ENCODE peak calls at places on chromosomes 2 and 18, in nine cellular contexts. One of them, this sample, is unnamed. For H3K9me3, the result is how much of the 10 kb centered on the place peaks cover.

GRCh38 chr2:237640493-237640998 is 13.2 kb downstream of the LRRFIP1 start:
- DNase-seq in CD8-positive, alpha-beta memory T cell: no peak
- DNase-seq in IMR-90: no peak
- DNase-seq in hepatocyte: no peak
- DNase-seq in gastrocnemius medialis: no peak
- DNase-seq in WERI-Rb-1: no peak
- DNase-seq in vagina: no peak
- DNase-seq in heart left ventricle: no peak
- DNase-seq in cardiac muscle cell: no peak
- DNase-seq in this sample: no peak

GRCh38 chr18:8151176-8151575 is 458.1 kb upstream of the RAB12 start:
- DNase-seq in CD8-positive, alpha-beta memory T cell: no peak
- DNase-seq in WERI-Rb-1: no peak
- DNase-seq in vagina: no peak
- DNase-seq in gastrocnemius medialis: no peak
- DNase-seq in IMR-90: peak
- DNase-seq in cardiac muscle cell: no peak
- DNase-seq in heart left ventricle: no peak
- DNase-seq in hepatocyte: no peak
- DNase-seq in this sample: no peak

GRCh38 chr2:206728277-206729199 is 10.3 kb upstream of the DYTN start:
- DNase-seq in WERI-Rb-1: no peak
- DNase-seq in IMR-90: peak
- DNase-seq in CD8-positive, alpha-beta memory T cell: no peak
- DNase-seq in gastrocnemius medialis: no peak
- DNase-seq in heart left ventricle: no peak
- DNase-seq in hepatocyte: no peak
- DNase-seq in vagina: no peak
- DNase-seq in cardiac muscle cell: peak
- DNase-seq in this sample: no peak

GRCh38 chr2:134976074-134976702 is 57.6 kb downstream of the CCNT2 start:
- DNase-seq in gastrocnemius medialis: no peak
- DNase-seq in hepatocyte: no peak
- DNase-seq in IMR-90: no peak
- DNase-seq in CD8-positive, alpha-beta memory T cell: no peak
- DNase-seq in vagina: no peak
- DNase-seq in WERI-Rb-1: no peak
- DNase-seq in heart left ventricle: no peak
- DNase-seq in cardiac muscle cell: peak
- DNase-seq in this sample: no peak

GRCh38 chr2:23616630-23617029 is 231.7 kb downstream of the KLHL29 start:
- DNase-seq in CD8-positive, alpha-beta memory T cell: no peak
- DNase-seq in IMR-90: no peak
- DNase-seq in heart left ventricle: no peak
- DNase-seq in vagina: no peak
- DNase-seq in cardiac muscle cell: no peak
- DNase-seq in WERI-Rb-1: no peak
- DNase-seq in gastrocnemius medialis: no peak
- DNase-seq in hepatocyte: no peak
- DNase-seq in this sample: no peak

GRCh38 chr2:109217362-109218086 is 88.5 kb downstream of the SH3RF3 start:
- DNase-seq in vagina: no peak
- DNase-seq in heart left ventricle: no peak
- DNase-seq in IMR-90: peak
- DNase-seq in hepatocyte: no peak
- DNase-seq in CD8-positive, alpha-beta memory T cell: no peak
- DNase-seq in gastrocnemius medialis: no peak
- DNase-seq in cardiac muscle cell: peak
- DNase-seq in WERI-Rb-1: no peak
- DNase-seq in this sample: no peak

GRCh38 chr2:71665168-71666093 is 212.1 kb downstream of the DYSF start:
- DNase-seq in vagina: no peak
- DNase-seq in cardiac muscle cell: no peak
- DNase-seq in IMR-90: no peak
- DNase-seq in hepatocyte: no peak
- DNase-seq in WERI-Rb-1: no peak
- DNase-seq in heart left ventricle: peak
- DNase-seq in gastrocnemius medialis: peak
- DNase-seq in CD8-positive, alpha-beta memory T cell: no peak
- DNase-seq in this sample: no peak

GRCh38 chr2:188410504-188411235 is 119.0 kb downstream of the GULP1 start:
- DNase-seq in WERI-Rb-1: no peak
- DNase-seq in hepatocyte: no peak
- DNase-seq in gastrocnemius medialis: no peak
- DNase-seq in heart left ventricle: no peak
- DNase-seq in IMR-90: peak
- DNase-seq in CD8-positive, alpha-beta memory T cell: no peak
- DNase-seq in vagina: no peak
- DNase-seq in cardiac muscle cell: peak
- DNase-seq in this sample: peak

GRCh38 chr2:27353762-27354596 is 2.6 kb downstream of the GTF3C2 start:
- DNase-seq in vagina: no peak
- DNase-seq in cardiac muscle cell: peak
- DNase-seq in CD8-positive, alpha-beta memory T cell: no peak
- DNase-seq in WERI-Rb-1: peak
- DNase-seq in gastrocnemius medialis: peak
- DNase-seq in hepatocyte: no peak
- DNase-seq in heart left ventricle: no peak
- DNase-seq in IMR-90: peak
- DNase-seq in this sample: no peak

GRCh38 chr2:55231546-55232083 is 478 bp downstream of the CLHC1 start:
- DNase-seq in hepatocyte: no peak
- DNase-seq in WERI-Rb-1: no peak
- DNase-seq in IMR-90: peak
- DNase-seq in vagina: no peak
- DNase-seq in gastrocnemius medialis: no peak
- DNase-seq in cardiac muscle cell: peak
- DNase-seq in heart left ventricle: no peak
- DNase-seq in CD8-positive, alpha-beta memory T cell: no peak
- DNase-seq in this sample: no peak

GRCh38 chr2:161913865-161914264 is 160.2 kb downstream of the DPP4 start:
- DNase-seq in hepatocyte: no peak
- DNase-seq in heart left ventricle: no peak
- DNase-seq in gastrocnemius medialis: no peak
- DNase-seq in WERI-Rb-1: no peak
- DNase-seq in vagina: no peak
- DNase-seq in cardiac muscle cell: peak
- DNase-seq in CD8-positive, alpha-beta memory T cell: no peak
- DNase-seq in IMR-90: peak
- DNase-seq in this sample: no peak

GRCh38 chr2:41967426-41968181 is 80.2 kb upstream of the PKDCC start:
- DNase-seq in CD8-positive, alpha-beta memory T cell: no peak
- DNase-seq in WERI-Rb-1: no peak
- DNase-seq in heart left ventricle: peak
- DNase-seq in hepatocyte: no peak
- DNase-seq in cardiac muscle cell: peak
- DNase-seq in gastrocnemius medialis: no peak
- DNase-seq in IMR-90: no peak
- DNase-seq in vagina: no peak
- DNase-seq in this sample: no peak

GRCh38 chr18:49565656-49566055 is 3.8 kb downstream of the LIPG start:
- DNase-seq in vagina: no peak
- DNase-seq in CD8-positive, alpha-beta memory T cell: no peak
- DNase-seq in hepatocyte: no peak
- DNase-seq in heart left ventricle: peak
- DNase-seq in IMR-90: peak
- DNase-seq in cardiac muscle cell: peak
- DNase-seq in WERI-Rb-1: peak
- DNase-seq in gastrocnemius medialis: no peak
- DNase-seq in this sample: no peak

GRCh38 chr18:22180722-22181121 is 11.3 kb downstream of the GATA6 start:
- DNase-seq in CD8-positive, alpha-beta memory T cell: no peak
- DNase-seq in vagina: no peak
- DNase-seq in heart left ventricle: no peak
- DNase-seq in hepatocyte: no peak
- DNase-seq in IMR-90: no peak
- DNase-seq in WERI-Rb-1: no peak
- DNase-seq in gastrocnemius medialis: no peak
- DNase-seq in cardiac muscle cell: no peak
- DNase-seq in this sample: no peak

GRCh38 chr2:31239842-31240198 is 5.9 kb downstream of the EHD3 start:
- DNase-seq in IMR-90: peak
- DNase-seq in vagina: peak
- DNase-seq in CD8-positive, alpha-beta memory T cell: no peak
- DNase-seq in hepatocyte: no peak
- DNase-seq in gastrocnemius medialis: peak
- DNase-seq in cardiac muscle cell: peak
- DNase-seq in WERI-Rb-1: no peak
- DNase-seq in heart left ventricle: peak
- DNase-seq in this sample: no peak

GRCh38 chr2:64295326-64296149 is 151.3 kb upstream of the PELI1 start:
- DNase-seq in IMR-90: no peak
- DNase-seq in gastrocnemius medialis: no peak
- DNase-seq in cardiac muscle cell: no peak
- DNase-seq in hepatocyte: no peak
- DNase-seq in CD8-positive, alpha-beta memory T cell: no peak
- DNase-seq in vagina: no peak
- DNase-seq in WERI-Rb-1: no peak
- DNase-seq in heart left ventricle: no peak
- DNase-seq in this sample: no peak

GRCh38 chr2:235666240-235666781 is 172.5 kb downstream of the AGAP1 start:
- DNase-seq in gastrocnemius medialis: no peak
- DNase-seq in CD8-positive, alpha-beta memory T cell: peak
- DNase-seq in WERI-Rb-1: peak
- DNase-seq in IMR-90: peak
- DNase-seq in hepatocyte: peak
- DNase-seq in vagina: no peak
- DNase-seq in cardiac muscle cell: peak
- DNase-seq in heart left ventricle: peak
- DNase-seq in this sample: peak

GRCh38 chr2:3636586-3637310 is 21.3 kb upstream of the ALLC start:
- DNase-seq in WERI-Rb-1: peak
- DNase-seq in CD8-positive, alpha-beta memory T cell: no peak
- DNase-seq in hepatocyte: no peak
- DNase-seq in gastrocnemius medialis: no peak
- DNase-seq in vagina: peak
- DNase-seq in heart left ventricle: peak
- DNase-seq in cardiac muscle cell: no peak
- DNase-seq in IMR-90: no peak
- DNase-seq in this sample: no peak

GRCh38 chr2:226838758-226839555 is 3.1 kb downstream of the RHBDD1 start:
- DNase-seq in cardiac muscle cell: no peak
- DNase-seq in WERI-Rb-1: no peak
- DNase-seq in IMR-90: no peak
- DNase-seq in hepatocyte: no peak
- DNase-seq in vagina: no peak
- DNase-seq in gastrocnemius medialis: no peak
- DNase-seq in heart left ventricle: no peak
- DNase-seq in CD8-positive, alpha-beta memory T cell: no peak
- DNase-seq in this sample: no peak

GRCh38 chr2:191382801-191383200 is 137.6 kb downstream of the MYO1B start:
- DNase-seq in WERI-Rb-1: no peak
- DNase-seq in vagina: no peak
- DNase-seq in CD8-positive, alpha-beta memory T cell: no peak
- DNase-seq in heart left ventricle: no peak
- DNase-seq in cardiac muscle cell: peak
- DNase-seq in gastrocnemius medialis: no peak
- DNase-seq in hepatocyte: peak
- DNase-seq in IMR-90: peak
- DNase-seq in this sample: no peak

GRCh38 chr2:219607931-219608330 is 10.3 kb downstream of the STK11IP start:
- DNase-seq in CD8-positive, alpha-beta memory T cell: no peak
- DNase-seq in gastrocnemius medialis: no peak
- DNase-seq in vagina: no peak
- DNase-seq in heart left ventricle: no peak
- DNase-seq in WERI-Rb-1: no peak
- DNase-seq in hepatocyte: no peak
- DNase-seq in IMR-90: no peak
- DNase-seq in cardiac muscle cell: no peak
- DNase-seq in this sample: no peak

GRCh38 chr18:59264651-59265245 is 8.5 kb downstream of the RAX start:
- DNase-seq in WERI-Rb-1: no peak
- DNase-seq in heart left ventricle: no peak
- DNase-seq in cardiac muscle cell: no peak
- DNase-seq in IMR-90: no peak
- DNase-seq in CD8-positive, alpha-beta memory T cell: no peak
- DNase-seq in vagina: no peak
- DNase-seq in gastrocnemius medialis: no peak
- DNase-seq in hepatocyte: no peak
- DNase-seq in this sample: no peak

GRCh38 chr2:172021074-172021931 is 21.6 kb downstream of the METAP1D start:
- DNase-seq in WERI-Rb-1: no peak
- DNase-seq in CD8-positive, alpha-beta memory T cell: no peak
- DNase-seq in vagina: no peak
- DNase-seq in heart left ventricle: no peak
- DNase-seq in IMR-90: peak
- DNase-seq in hepatocyte: peak
- DNase-seq in gastrocnemius medialis: no peak
- DNase-seq in cardiac muscle cell: no peak
- DNase-seq in this sample: no peak

GRCh38 chr2:213443952-213444351 is 159.7 kb downstream of the SPAG16 start:
- DNase-seq in cardiac muscle cell: no peak
- DNase-seq in WERI-Rb-1: no peak
- DNase-seq in vagina: no peak
- DNase-seq in heart left ventricle: no peak
- DNase-seq in CD8-positive, alpha-beta memory T cell: no peak
- DNase-seq in hepatocyte: peak
- DNase-seq in gastrocnemius medialis: no peak
- DNase-seq in IMR-90: no peak
- DNase-seq in this sample: no peak
- H3K9me3 ChIP-seq in cardiac muscle cell: under half
- H3K9me3 ChIP-seq in WERI-Rb-1: under half
- H3K9me3 ChIP-seq in vagina: under half
- H3K9me3 ChIP-seq in heart left ventricle: under half
- H3K9me3 ChIP-seq in CD8-positive, alpha-beta memory T cell: under half
- H3K9me3 ChIP-seq in hepatocyte: under half
- H3K9me3 ChIP-seq in gastrocnemius medialis: under half
- H3K9me3 ChIP-seq in IMR-90: under half
- H3K9me3 ChIP-seq in this sample: under half

GRCh38 chr2:95278051-95278471 is 3.8 kb downstream of the PROM2 start:
- DNase-seq in vagina: no peak
- DNase-seq in hepatocyte: no peak
- DNase-seq in WERI-Rb-1: no peak
- DNase-seq in heart left ventricle: no peak
- DNase-seq in cardiac muscle cell: peak
- DNase-seq in IMR-90: peak
- DNase-seq in CD8-positive, alpha-beta memory T cell: no peak
- DNase-seq in gastrocnemius medialis: no peak
- DNase-seq in this sample: no peak
- H3K9me3 ChIP-seq in vagina: under half
- H3K9me3 ChIP-seq in hepatocyte: under half
- H3K9me3 ChIP-seq in WERI-Rb-1: under half
- H3K9me3 ChIP-seq in heart left ventricle: under half
- H3K9me3 ChIP-seq in cardiac muscle cell: under half
- H3K9me3 ChIP-seq in IMR-90: under half
- H3K9me3 ChIP-seq in CD8-positive, alpha-beta memory T cell: under half
- H3K9me3 ChIP-seq in gastrocnemius medialis: under half
- H3K9me3 ChIP-seq in this sample: under half

GRCh38 chr2:228527481-228527880 is 346.0 kb upstream of the SPHKAP start:
- DNase-seq in CD8-positive, alpha-beta memory T cell: no peak
- DNase-seq in gastrocnemius medialis: no peak
- DNase-seq in heart left ventricle: no peak
- DNase-seq in IMR-90: peak
- DNase-seq in hepatocyte: no peak
- DNase-seq in cardiac muscle cell: no peak
- DNase-seq in vagina: no peak
- DNase-seq in WERI-Rb-1: no peak
- DNase-seq in this sample: no peak
- H3K9me3 ChIP-seq in CD8-positive, alpha-beta memory T cell: under half
- H3K9me3 ChIP-seq in gastrocnemius medialis: under half
- H3K9me3 ChIP-seq in heart left ventricle: under half
- H3K9me3 ChIP-seq in IMR-90: under half
- H3K9me3 ChIP-seq in hepatocyte: under half
- H3K9me3 ChIP-seq in cardiac muscle cell: under half
- H3K9me3 ChIP-seq in vagina: under half
- H3K9me3 ChIP-seq in WERI-Rb-1: under half
- H3K9me3 ChIP-seq in this sample: under half

GRCh38 chr2:6846967-6847695 is 18.6 kb downstream of the CMPK2 start:
- DNase-seq in WERI-Rb-1: no peak
- DNase-seq in hepatocyte: no peak
- DNase-seq in CD8-positive, alpha-beta memory T cell: no peak
- DNase-seq in vagina: no peak
- DNase-seq in gastrocnemius medialis: no peak
- DNase-seq in heart left ventricle: no peak
- DNase-seq in cardiac muscle cell: no peak
- DNase-seq in IMR-90: no peak
- DNase-seq in this sample: no peak
- H3K9me3 ChIP-seq in WERI-Rb-1: under half
- H3K9me3 ChIP-seq in hepatocyte: under half
- H3K9me3 ChIP-seq in CD8-positive, alpha-beta memory T cell: under half
- H3K9me3 ChIP-seq in vagina: half or more
- H3K9me3 ChIP-seq in gastrocnemius medialis: under half
- H3K9me3 ChIP-seq in heart left ventricle: half or more
- H3K9me3 ChIP-seq in cardiac muscle cell: under half
- H3K9me3 ChIP-seq in IMR-90: under half
- H3K9me3 ChIP-seq in this sample: half or more

This sample was measured in NT2/D1.